ENCODE peak calls at places on chromosomes 11 and 22, in five cellular contexts. W is A549, G is IMR-90, V is heart left ventricle, K is right lobe of liver. U is an unnamed sample. For H3K4me1, the result is how much of the 10 kb centered on the place peaks cover.

GRCh38 chr11:113667801-113668200 is 38.3 kb downstream of the TMPRSS5 start:
- DNase-seq in K (no peak), W (no peak), V (no peak), G (no peak), U (no peak)

GRCh38 chr22:35457729-35458546 is 58.0 kb downstream of the MCM5 start:
- DNase-seq in G (peak), W (no peak), V (no peak), K (no peak), U (no peak)

GRCh38 chr11:122617297-122617696 is 38.2 kb upstream of the UBASH3B start:
- DNase-seq in G (peak), V (no peak), K (no peak), W (no peak), U (no peak)

GRCh38 chr11:14538271-14538925 is 18.2 kb upstream of the PSMA1 start:
- DNase-seq in W (no peak), V (peak), G (no peak), K (no peak), U (no peak)

GRCh38 chr22:43313497-43314474 is 29.4 kb downstream of the SCUBE1 start:
- DNase-seq in K (no peak), V (peak), W (no peak), G (no peak), U (no peak)

GRCh38 chr11:33900159-33900855 is 8.4 kb upstream of the LMO2 start:
- DNase-seq in W (no peak), G (no peak), V (no peak), K (no peak), U (no peak)

GRCh38 chr11:70883973-70884688 is 368.2 kb downstream of the SHANK2 start:
- DNase-seq in V (peak), K (no peak), G (no peak), W (no peak), U (no peak)

GRCh38 chr11:95991545-95991944 is 67.6 kb upstream of the MTMR2 start:
- DNase-seq in K (no peak), V (no peak), W (no peak), G (peak), U (no peak)

GRCh38 chr11:86740628-86741488 is 59.5 kb upstream of the PRSS23 start:
- DNase-seq in G (peak), V (peak), K (peak), W (peak), U (peak)

GRCh38 chr11:26777276-26777939 is 55.5 kb upstream of the SLC5A12 start:
- DNase-seq in K (no peak), G (peak), W (no peak), V (no peak), U (no peak)

GRCh38 chr11:85951049-85951405 is 95.8 kb downstream of the CCDC83 start:
- DNase-seq in G (no peak), V (no peak), W (no peak), K (no peak), U (no peak)

GRCh38 chr11:94504689-94505293 is 7.5 kb upstream of the C11orf97 start:
- DNase-seq in G (peak), W (peak), V (no peak), K (no peak), U (no peak)

GRCh38 chr11:7677071-7677470 is 3.8 kb upstream of the CYB5R2 start:
- DNase-seq in K (no peak), W (peak), V (no peak), G (peak), U (no peak)

GRCh38 chr11:82790723-82791487 is 57.2 kb upstream of the FAM181B start:
- DNase-seq in W (no peak), V (peak), G (no peak), K (no peak), U (no peak)

GRCh38 chr22:35674335-35674734 is 26.1 kb downstream of the APOL6 start:
- DNase-seq in V (no peak), G (no peak), K (no peak), W (no peak), U (no peak)

GRCh38 chr22:28977050-28977449 is 84.6 kb downstream of the C22orf31 start:
- DNase-seq in G (no peak), V (no peak), W (no peak), K (no peak), U (no peak)

GRCh38 chr11:64654439-64654838 is 63.4 kb downstream of the SLC22A12 start:
- DNase-seq in W (no peak), G (no peak), K (no peak), V (no peak), U (no peak)

GRCh38 chr22:29626497-29627195 is 23.2 kb downstream of the NF2 start:
- DNase-seq in K (no peak), V (no peak), G (peak), W (no peak), U (no peak)

GRCh38 chr11:329886-330253 is 9.2 kb upstream of the IFITM3 start:
- DNase-seq in G (no peak), V (no peak), W (no peak), K (no peak), U (no peak)

GRCh38 chr22:47837703-47838102 is 1075.3 kb downstream of the TBC1D22A start:
- DNase-seq in W (peak), V (no peak), G (no peak), K (no peak), U (peak)

GRCh38 chr11:124079631-124080318 is 35.5 kb upstream of the VWA5A start:
- DNase-seq in K (no peak), W (no peak), G (no peak), V (no peak), U (no peak)

GRCh38 chr22:30444632-30445437 is 19.3 kb downstream of the MTFP1 start:
- DNase-seq in W (peak), K (no peak), V (no peak), G (peak), U (peak)

GRCh38 chr11:60960405-60960804 is 8.4 kb upstream of the SLC15A3 start:
- DNase-seq in G (no peak), W (no peak), V (no peak), K (no peak), U (no peak)

GRCh38 chr11:63478896-63479295 is 12.1 kb downstream of the PLAAT5 start:
- DNase-seq in W (peak), G (peak), V (no peak), K (no peak), U (peak)

GRCh38 chr11:123478352-123478986 is 48.4 kb downstream of the GRAMD1B start:
- DNase-seq in K (no peak), G (peak), W (peak), V (peak), U (peak)

GRCh38 chr11:108364159-108364558 is 103.2 kb downstream of the C11orf65 start:
- DNase-seq in W (no peak), V (no peak), G (peak), K (no peak), U (no peak)

GRCh38 chr11:114246321-114247069 is 49.7 kb upstream of the NNMT start:
- DNase-seq in W (no peak), G (no peak), V (no peak), K (no peak), U (no peak)

GRCh38 chr11:117457031-117457785 is 129.6 kb downstream of the CEP164 start:
- DNase-seq in W (no peak), V (no peak), K (no peak), G (no peak), U (peak)

GRCh38 chr22:36467946-36468345 is 13.5 kb downstream of the TXN2 start:
- DNase-seq in W (peak), V (peak), G (peak), K (no peak), U (peak)

GRCh38 chr11:47609675-47610074 is 15.5 kb upstream of the C1QTNF4 start:
- DNase-seq in G (no peak), W (no peak), V (no peak), K (no peak), U (no peak)

GRCh38 chr22:20777420-20778177 is 3.7 kb downstream of the SERPIND1 start:
- DNase-seq in V (no peak), G (peak), W (peak), K (no peak), U (peak)

GRCh38 chr22:31579835-31580242 is 82.2 kb downstream of the PISD start:
- DNase-seq in V (no peak), G (no peak), W (peak), K (no peak), U (no peak)
- TF ChIP-seq POLR2A in V (no peak), G (no peak), W (no peak), K (no peak), U (no peak)

GRCh38 chr11:118998822-118999221 is 884 bp downstream of the CENATAC start:
- DNase-seq in K (no peak), G (peak), W (peak), V (no peak), U (no peak)

GRCh38 chr11:118998388-118998717 is 415 bp downstream of the CENATAC start:
- DNase-seq in K (no peak), V (no peak), W (no peak), G (no peak), U (no peak)

GRCh38 chr11:118997627-118998387 is at the start of gene CENATAC:
- DNase-seq in W (peak), G (peak), V (peak), K (peak), U (peak)

GRCh38 chr11:118996926-118997626 is 862 bp upstream of the CENATAC start:
- DNase-seq in G (peak), K (no peak), W (peak), V (peak), U (no peak)

GRCh38 chr11:119000906-119001305 is 3.0 kb downstream of the CENATAC start:
- DNase-seq in W (no peak), K (no peak), V (no peak), G (peak), U (no peak)
- H3K4me1 ChIP-seq in W (under half), K (under half), V (under half), G (under half), U (under half)

GRCh38 chr22:24179478-24180210 is 1.6 kb upstream of the SUSD2 start:
- DNase-seq in G (no peak), K (no peak), V (no peak), W (no peak), U (no peak)
- TF ChIP-seq POLR2A in G (no peak), K (no peak), V (no peak), W (no peak), U (no peak)

GRCh38 chr11:2689551-2690260 is 10.1 kb downstream of the KCNQ1OT1 start:
- DNase-seq in K (no peak), V (peak), G (no peak), W (no peak), U (no peak)
- H3K4me1 ChIP-seq in K (under half), V (half or more), G (under half), W (under half), U (half or more)

GRCh38 chr11:45180158-45180887 is 33.9 kb downstream of the PRDM11 start:
- DNase-seq in G (no peak), V (peak), W (peak), K (peak), U (peak)
- TF ChIP-seq POLR2A in G (no peak), V (no peak), W (no peak), K (no peak), U (peak)

GRCh38 chr22:22941831-22942510 is 54.4 kb downstream of the IGLL5 start:
- DNase-seq in W (no peak), G (no peak), K (no peak), V (no peak), U (no peak)
- H3K4me1 ChIP-seq in W (under half), G (under half), K (under half), V (under half), U (under half)

DNA sequence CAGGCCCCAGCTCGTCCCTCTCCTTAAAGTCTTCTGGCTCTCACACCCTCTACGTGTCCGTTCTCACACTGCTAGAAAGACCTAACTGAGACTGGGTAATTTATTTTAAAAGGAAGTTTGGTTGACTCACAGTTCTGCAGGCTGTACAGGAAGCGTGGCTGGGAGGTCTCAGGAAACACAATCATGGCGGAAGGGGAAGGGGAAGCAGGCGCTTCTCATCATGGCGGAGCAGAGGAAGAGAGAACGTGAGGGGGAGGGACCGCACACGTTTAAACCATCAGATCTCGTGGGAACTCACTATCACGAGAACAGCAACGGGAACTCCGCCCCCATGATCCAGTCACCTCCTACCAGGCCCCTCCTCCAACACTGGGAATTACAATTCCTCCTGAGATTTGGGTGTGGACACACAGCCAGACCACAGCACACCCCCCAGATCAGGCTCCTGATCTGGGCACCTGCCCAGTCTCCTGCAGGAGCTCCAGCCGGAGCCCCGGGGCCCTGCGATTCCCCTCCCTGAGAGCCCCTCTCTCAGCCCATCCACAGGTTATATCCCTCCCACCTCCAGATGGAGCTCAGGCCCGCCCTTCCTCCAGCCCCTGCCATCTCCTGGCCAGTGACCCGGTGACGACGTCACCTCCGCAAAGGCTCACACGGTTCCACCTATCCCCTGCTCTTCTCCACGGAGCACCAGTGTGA is 170.2 kb downstream of the BRD1 start:
- DNase-seq in W (no peak), K (peak), G (no peak), V (peak), U (peak)
- TF ChIP-seq POLR2A in W (no peak), K (no peak), G (no peak), V (no peak), U (no peak)